ENCODE peak calls at places on chromosomes 1 and 21, in six cellular contexts. G is AG04449; M is mammary epithelial cell; S is BJ; C is activated effector memory CD4-positive, alpha-beta T cell treated with anti-CD3 and anti-CD28 coated beads, Interleukin-2, amount 50 U/mL, for 16 hours; Q is stimulated activated CD8-positive, alpha-beta memory T cell treated with anti-CD3 and anti-CD28 coated beads, Interleukin-15, amount 100 ng/mL, for 48 hours. B is an unnamed sample.
A peak's percentile ranks its signal among the peaks of the same experiment; 100 is the strongest.

GRCh38 chr1:179127163-179127895 is 45.5 kb downstream of the TOR3A start:
- DNase-seq in C (no peak), G (no peak), Q (no peak), M (no peak), S (peak; percentile 23), B (no peak)

GRCh38 chr1:206429421-206429820 is 40.9 kb upstream of the IKBKE start:
- DNase-seq in S (no peak), C (no peak), G (no peak), Q (no peak), M (no peak), B (no peak)

GRCh38 chr1:62373221-62373620 is 54.0 kb upstream of the KANK4 start:
- DNase-seq in S (no peak), C (no peak), M (no peak), Q (no peak), G (no peak), B (no peak)

GRCh38 chr1:223628233-223628632 is 37.3 kb downstream of the CAPN8 start:
- DNase-seq in S (no peak), M (no peak), G (no peak), Q (no peak), C (peak; percentile 81), B (no peak)

GRCh38 chr1:29379438-29380073 is 143.2 kb downstream of the PTPRU start:
- DNase-seq in G (no peak), S (no peak), Q (no peak), M (peak; percentile 55), C (no peak), B (no peak)

GRCh38 chr21:43785134-43785533 is 4.2 kb upstream of the RRP1 start:
- DNase-seq in M (no peak), G (no peak), Q (no peak), S (no peak), C (no peak), B (no peak)

GRCh38 chr1:38586993-38587646 is 272.5 kb downstream of the RRAGC start:
- DNase-seq in Q (peak; percentile 29), G (no peak), M (peak; percentile 15), S (no peak), C (peak; percentile 79), B (no peak)

GRCh38 chr1:93079685-93080141 is 630 bp downstream of the MTF2 start:
- DNase-seq in Q (peak; percentile 19), M (peak; percentile 11), C (peak; percentile 68), S (no peak), G (no peak), B (no peak)